ENCODE peak calls at places on chromosomes 16 and 17, in five cellular contexts. G is activated CD8-positive, alpha-beta T cell treated with anti-CD3 and anti-CD28 coated beads for 36 hours; E is caudate nucleus; R is heart right ventricle; A is dorsolateral prefrontal cortex. I is an unnamed sample.

GRCh38 chr17:48077555-48077954 is 23.7 kb downstream of the CBX1 start:
- DNase-seq in A (no peak), G (no peak), R (no peak), E (no peak), I (no peak)

GRCh38 chr16:30458561-30459394 is 13.1 kb upstream of the SEPHS2 start:
- DNase-seq in G (peak), E (no peak), A (no peak), R (no peak), I (no peak)

GRCh38 chr17:9115446-9116265 is 94.3 kb downstream of the NTN1 start:
- DNase-seq in R (peak), G (peak), E (no peak), A (no peak), I (peak)

GRCh38 chr16:57589374-57589773 is 39.1 kb upstream of the ADGRG1 start:
- DNase-seq in E (no peak), G (no peak), R (no peak), A (no peak), I (no peak)

GRCh38 chr16:80788016-80788415 is 16.4 kb downstream of the CDYL2 start:
- DNase-seq in R (no peak), A (no peak), G (no peak), E (no peak), I (no peak)

GRCh38 chr17:63455417-63455816 is 9.3 kb upstream of the CYB561 start:
- DNase-seq in R (no peak), E (no peak), A (no peak), G (no peak), I (no peak)

GRCh38 chr17:71176928-71177443 is 943.8 kb upstream of the SOX9 start:
- DNase-seq in G (no peak), R (no peak), E (no peak), A (no peak), I (no peak)

GRCh38 chr16:88772871-88773811 is 11.9 kb downstream of the PIEZO1 start:
- DNase-seq in E (no peak), A (no peak), G (no peak), R (peak), I (no peak)

GRCh38 chr16:566475-567361 is at the start of gene NHLRC4:
- DNase-seq in G (peak), R (peak), A (no peak), E (no peak), I (peak)

GRCh38 chr17:40458001-40458791 is 14.9 kb downstream of the IGFBP4 start:
- DNase-seq in G (no peak), E (no peak), R (peak), A (no peak), I (no peak)

GRCh38 chr17:60554377-60554788 is 28.3 kb upstream of the APPBP2 start:
- DNase-seq in A (no peak), E (no peak), G (no peak), R (no peak), I (no peak)

GRCh38 chr16:66335704-66336329 is 30.7 kb upstream of the CDH5 start:
- DNase-seq in R (peak), E (no peak), A (peak), G (no peak), I (no peak)

GRCh38 chr16:8717892-8718400 is 43.5 kb downstream of the ABAT start:
- DNase-seq in R (no peak), G (no peak), E (no peak), A (no peak), I (no peak)

GRCh38 chr16:64920211-64920610 is 201.7 kb downstream of the CDH11 start:
- DNase-seq in A (no peak), G (no peak), R (no peak), E (no peak), I (no peak)

GRCh38 chr17:65231086-65231485 is 93.9 kb downstream of the RGS9 start:
- DNase-seq in A (no peak), G (no peak), E (no peak), R (no peak), I (no peak)

GRCh38 chr16:9625122-9625521 is 533.7 kb downstream of the HAPSTR1 start:
- DNase-seq in R (no peak), A (no peak), G (no peak), E (no peak), I (peak)

GRCh38 chr16:86854895-86855294 is 276.5 kb downstream of the FOXL1 start:
- DNase-seq in G (no peak), E (no peak), R (no peak), A (no peak), I (no peak)

GRCh38 chr17:78817123-78817522 is 23.5 kb downstream of the USP36 start:
- DNase-seq in G (peak), E (no peak), A (no peak), R (no peak), I (no peak)

GRCh38 chr17:76018340-76018680 is 8.8 kb downstream of the EVPL start:
- DNase-seq in R (no peak), G (no peak), E (no peak), A (no peak), I (no peak)

GRCh38 chr16:51327001-51327400 is 175.9 kb upstream of the SALL1 start:
- DNase-seq in G (no peak), A (no peak), R (no peak), E (no peak), I (no peak)

GRCh38 chr17:20092973-20093626 is 83.9 kb downstream of the SPECC1 start:
- DNase-seq in G (no peak), R (no peak), A (no peak), E (no peak), I (no peak)

GRCh38 chr17:28227278-28228108 is 91.5 kb upstream of the TMEM97 start:
- DNase-seq in G (peak), A (no peak), R (no peak), E (no peak), I (peak)

GRCh38 chr16:88320947-88321634 is 61.7 kb upstream of the ZNF469 start:
- DNase-seq in A (no peak), E (no peak), R (no peak), G (peak), I (no peak)

GRCh38 chr16:79798416-79799053 is 198.0 kb upstream of the MAF start:
- DNase-seq in A (no peak), R (no peak), G (no peak), E (no peak), I (no peak)